ENCODE peak calls at places on chromosomes 3 and 15, in six cellular contexts. P is cardiac muscle cell, S is uterus, M is mammary epithelial cell, U is brain microvascular endothelial cell, I is stomach. R is an unnamed sample. For H3K27me3, the result is how much of the 10 kb centered on the place peaks cover.

GRCh38 chr15:78228356-78228996 is 5.9 kb downstream of the ACSBG1 start:
- DNase-seq in P (no peak), S (no peak), M (no peak), U (no peak), I (no peak), R (no peak)

GRCh38 chr15:44813231-44813630 is 76.9 kb downstream of the TRIM69 start:
- DNase-seq in P (no peak), S (no peak), M (no peak), U (no peak), I (peak), R (no peak)

GRCh38 chr3:20776717-20777116 is 590.7 kb upstream of the SGO1 start:
- DNase-seq in P (no peak), S (no peak), M (no peak), U (no peak), I (no peak), R (no peak)

GRCh38 chr3:108131105-108131794 is 40.4 kb upstream of the CD47 start:
- DNase-seq in P (no peak), S (no peak), M (peak), U (peak), I (no peak), R (peak)

GRCh38 chr3:47781326-47781684 is 388 bp downstream of the SMARCC1 start:
- DNase-seq in P (peak), S (peak), M (peak), U (peak), I (peak), R (no peak)

GRCh38 chr3:60979861-60980739 is 271.2 kb downstream of the FHIT start:
- DNase-seq in P (no peak), S (no peak), M (no peak), U (peak), I (no peak), R (no peak)

GRCh38 chr3:123396171-123397049 is 52.5 kb downstream of the ADCY5 start:
- DNase-seq in P (no peak), S (no peak), M (peak), U (no peak), I (no peak), R (no peak)

GRCh38 chr3:43914269-43914668 is 223.5 kb downstream of the ABHD5 start:
- DNase-seq in P (no peak), S (no peak), M (no peak), U (no peak), I (no peak), R (no peak)

GRCh38 chr3:50194903-50195500 is 3.6 kb downstream of the GNAT1 start:
- DNase-seq in P (no peak), S (no peak), M (no peak), U (no peak), I (no peak), R (no peak)

GRCh38 chr15:87477759-87478687 is 778.5 kb downstream of the NTRK3 start:
- DNase-seq in P (peak), S (peak), M (peak), U (peak), I (no peak), R (peak)

GRCh38 chr3:43870844-43871626 is 180.3 kb downstream of the ABHD5 start:
- DNase-seq in P (no peak), S (no peak), M (peak), U (no peak), I (no peak), R (no peak)

GRCh38 chr3:108342829-108343478 is 46.6 kb downstream of the HHLA2 start:
- DNase-seq in P (no peak), S (no peak), M (peak), U (peak), I (no peak), R (peak)

GRCh38 chr3:112681822-112682325 is 40.9 kb upstream of the CCDC80 start:
- DNase-seq in P (no peak), S (no peak), M (peak), U (peak), I (no peak), R (peak)

GRCh38 chr15:64583983-64584382 is 123.6 kb downstream of the ZNF609 start:
- DNase-seq in P (no peak), S (no peak), M (no peak), U (no peak), I (no peak), R (no peak)

GRCh38 chr3:110341047-110341446 is 730.6 kb upstream of the NECTIN3 start:
- DNase-seq in P (no peak), S (no peak), M (no peak), U (no peak), I (no peak), R (peak)

GRCh38 chr3:62149962-62150361 is 223.4 kb downstream of the FEZF2 start:
- DNase-seq in P (no peak), S (no peak), M (peak), U (peak), I (no peak), R (peak)

GRCh38 chr3:146155022-146155421 is 6.0 kb downstream of the PLOD2 start:
- DNase-seq in P (peak), S (no peak), M (no peak), U (no peak), I (no peak), R (no peak)

GRCh38 chr3:120382941-120383447 is 33.8 kb upstream of the LRRC58 start:
- DNase-seq in P (no peak), S (no peak), M (no peak), U (no peak), I (no peak), R (no peak)

GRCh38 chr3:16064660-16065414 is 109.6 kb upstream of the GALNT15 start:
- DNase-seq in P (no peak), S (peak), M (peak), U (peak), I (no peak), R (no peak)

GRCh38 chr3:57958642-57959406 is 49.4 kb upstream of the FLNB start:
- DNase-seq in P (no peak), S (peak), M (no peak), U (no peak), I (no peak), R (no peak)

GRCh38 chr15:39077998-39078397 is 502.9 kb upstream of the THBS1 start:
- DNase-seq in P (no peak), S (no peak), M (no peak), U (no peak), I (no peak), R (no peak)

GRCh38 chr3:108608750-108609149 is 19.2 kb downstream of the DZIP3 start:
- DNase-seq in P (no peak), S (no peak), M (no peak), U (no peak), I (no peak), R (no peak)

GRCh38 chr3:137642831-137643230 is 121.3 kb upstream of the SOX14 start:
- DNase-seq in P (no peak), S (no peak), M (no peak), U (no peak), I (no peak), R (no peak)

GRCh38 chr15:88484781-88485246 is 17.3 kb downstream of the MRPS11 start:
- DNase-seq in P (no peak), S (no peak), M (no peak), U (no peak), I (no peak), R (no peak)

GRCh38 chr15:60128000-60128376 is 123.9 kb downstream of the FOXB1 start:
- DNase-seq in P (no peak), S (peak), M (no peak), U (peak), I (no peak), R (no peak)

GRCh38 chr15:25545017-25545416 is 106.2 kb upstream of the UBE3A start:
- DNase-seq in P (no peak), S (no peak), M (peak), U (no peak), I (no peak), R (peak)

GRCh38 chr3:167626490-167626889 is 27.3 kb downstream of the WDR49 start:
- DNase-seq in P (no peak), S (no peak), M (no peak), U (no peak), I (no peak), R (no peak)

GRCh38 chr15:100464895-100465294 is 63.9 kb downstream of the CERS3 start:
- DNase-seq in P (no peak), S (no peak), M (no peak), U (no peak), I (no peak), R (no peak)

GRCh38 chr3:125110016-125110875 is 54.4 kb upstream of the HEG1 start:
- DNase-seq in P (no peak), S (no peak), M (peak), U (peak), I (no peak), R (peak)

GRCh38 chr15:83714888-83715287 is 61.0 kb downstream of the ADAMTSL3 start:
- DNase-seq in P (no peak), S (no peak), M (no peak), U (no peak), I (no peak), R (no peak)

GRCh38 chr15:99981223-99981647 is 248.0 kb upstream of the LYSMD4 start:
- DNase-seq in P (no peak), S (no peak), M (peak), U (no peak), I (no peak), R (no peak)

GRCh38 chr3:172836390-172836997 is 86.0 kb downstream of the ECT2 start:
- DNase-seq in P (peak), S (peak), M (peak), U (peak), I (no peak), R (no peak)

GRCh38 chr15:63322541-63322940 is 45.1 kb downstream of the APH1B start:
- DNase-seq in P (peak), S (no peak), M (no peak), U (peak), I (no peak), R (no peak)

DNA sequence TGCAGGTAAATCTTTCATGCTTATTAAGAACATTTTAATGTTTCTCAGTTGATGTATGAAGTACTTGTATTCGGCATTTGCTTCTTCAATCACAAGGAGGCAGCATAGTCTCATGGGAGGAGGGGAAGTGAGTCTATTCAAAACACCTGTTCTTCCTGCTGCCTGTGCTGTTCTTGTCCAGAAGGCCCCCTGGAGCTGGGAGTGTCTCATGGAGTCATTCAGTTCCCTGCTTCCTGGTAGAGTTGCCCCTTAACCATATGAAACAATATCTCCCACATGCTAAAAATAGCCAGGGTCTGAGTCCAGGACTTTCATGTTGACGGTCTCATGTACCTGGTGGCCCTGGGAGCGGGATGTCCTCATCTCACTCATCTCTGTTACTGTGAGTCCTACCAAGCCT is 15.5 kb upstream of the PPP1R2 start:
- DNase-seq in P (peak), S (no peak), M (peak), U (peak), I (no peak), R (no peak)
- TF ChIP-seq CTCF in P (peak), S (peak), M (peak), U (peak), I (no peak), R (peak)

GRCh38 chr15:71746719-71747118 is 63.6 kb upstream of the NR2E3 start:
- DNase-seq in P (no peak), S (no peak), M (no peak), U (no peak), I (no peak), R (no peak)
- H3K4me3 ChIP-seq in P (no peak), S (no peak), M (no peak), U (no peak), I (no peak), R (no peak)

DNA sequence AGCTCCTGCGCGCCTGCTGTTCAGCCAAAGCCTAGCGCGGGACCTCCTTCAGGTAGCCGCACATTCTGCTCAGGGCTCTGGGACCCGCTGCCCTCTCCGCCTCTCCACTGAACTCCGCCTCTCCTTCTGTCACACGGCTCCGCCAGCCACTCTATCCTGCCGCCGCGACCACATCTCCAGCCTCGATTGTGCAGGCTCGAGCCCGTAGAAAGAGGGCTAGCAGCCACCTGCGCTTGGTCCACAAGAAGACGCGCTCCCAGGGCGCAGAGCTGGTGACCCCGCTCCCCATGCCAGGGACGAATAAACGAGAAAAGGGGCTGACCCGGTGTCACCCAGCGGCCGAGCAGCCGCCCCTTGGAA is 1.1 kb upstream of the VIPR1 start:
- DNase-seq in P (peak), S (no peak), M (no peak), U (no peak), I (peak), R (no peak)
- H3K27me3 ChIP-seq in P (half or more), S (under half), M (under half), U (under half), I (under half), R (half or more)

DNA sequence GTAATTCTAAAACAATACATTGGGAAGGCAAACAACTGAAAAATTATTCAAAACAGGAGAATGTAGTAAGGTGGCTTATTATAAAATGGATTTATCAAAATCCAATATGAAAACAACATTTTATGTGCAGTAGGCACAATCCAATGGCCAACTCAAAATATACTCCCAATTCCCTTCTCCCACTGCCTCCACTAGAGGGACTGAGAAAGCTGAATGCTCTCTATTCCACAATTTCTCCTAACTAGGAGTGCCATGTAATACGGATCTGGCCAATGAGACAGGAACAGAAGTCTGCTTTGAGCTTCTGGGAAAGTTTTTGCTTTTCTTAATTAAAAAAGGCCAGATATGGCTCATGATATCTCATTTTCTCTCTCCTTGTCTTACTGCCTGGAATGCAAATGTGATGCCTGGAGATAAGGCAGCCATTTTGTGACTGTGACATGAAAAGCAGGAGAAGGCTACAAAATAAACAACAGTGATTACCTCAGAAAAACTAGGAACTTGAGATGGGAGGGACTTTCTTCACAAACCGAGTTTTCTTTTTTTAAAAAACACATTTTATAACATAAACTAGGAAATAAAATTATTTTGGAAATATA is 18.8 kb upstream of the VGLL4 start:
- DNase-seq in P (no peak), S (no peak), M (peak), U (no peak), I (no peak), R (no peak)
- TF ChIP-seq CTCF in P (peak), S (no peak), M (peak), U (peak), I (no peak), R (peak)

GRCh38 chr15:68793776-68794175 is 26.9 kb downstream of the ANP32A start:
- DNase-seq in P (no peak), S (no peak), M (no peak), U (no peak), I (no peak), R (no peak)

GRCh38 chr15:68794869-68795268 is 25.8 kb downstream of the ANP32A start:
- DNase-seq in P (no peak), S (no peak), M (no peak), U (no peak), I (no peak), R (no peak)

GRCh38 chr15:68796576-68796975 is 24.1 kb downstream of the ANP32A start:
- DNase-seq in P (no peak), S (no peak), M (no peak), U (no peak), I (no peak), R (no peak)

GRCh38 chr15:68794307-68794706 is 26.4 kb downstream of the ANP32A start:
- DNase-seq in P (no peak), S (no peak), M (no peak), U (no peak), I (no peak), R (no peak)

GRCh38 chr15:68795298-68795848 is 25.3 kb downstream of the ANP32A start:
- DNase-seq in P (peak), S (peak), M (peak), U (peak), I (peak), R (peak)
- H3K4me3 ChIP-seq in P (no peak), S (no peak), M (no peak), U (no peak), I (peak), R (no peak)

GRCh38 chr15:96367436-96368200 is 37.1 kb downstream of the NR2F2 start:
- DNase-seq in P (no peak), S (no peak), M (no peak), U (no peak), I (no peak), R (no peak)
- H3K27me3 ChIP-seq in P (half or more), S (under half), M (half or more), U (under half), I (under half), R (under half)

GRCh38 chr3:103295974-103296570 is 861.3 kb downstream of the ZPLD1 start:
- DNase-seq in P (peak), S (no peak), M (peak), U (peak), I (no peak), R (no peak)
- TF ChIP-seq CTCF in P (no peak), S (no peak), M (peak), U (peak), I (no peak), R (peak)

GRCh38 chr3:12961007-12961725 is 112.1 kb downstream of the IQSEC1 start:
- DNase-seq in P (no peak), S (no peak), M (no peak), U (no peak), I (no peak), R (no peak)
- H3K4me3 ChIP-seq in P (no peak), S (no peak), M (no peak), U (no peak), I (no peak), R (no peak)

R was measured in kidney epithelial cell.